ENCODE peak calls at places on chromosomes 1 and 21, in four cellular contexts. X is stimulated activated CD8-positive, alpha-beta memory T cell treated with anti-CD3 and anti-CD28 coated beads, Interleukin-4, amount 100 ng/mL, for 24 hours; V is stimulated activated CD4-positive, alpha-beta T cell treated with anti-CD3 and anti-CD28 coated beads, Interleukin-15, amount 100 ng/mL, for 24 hours; F is Calu3. Z is an unnamed sample.

GRCh38 chr21:36330904-36331303 is 10.9 kb downstream of the MORC3 start:
- DNase-seq in F (peak), X (no peak), V (peak), Z (peak)

GRCh38 chr1:59645893-59646292 is 168.9 kb upstream of the HOOK1 start:
- DNase-seq in V (no peak), X (no peak), F (no peak), Z (no peak)

GRCh38 chr1:7885513-7886298 is 32.8 kb upstream of the UTS2 start:
- DNase-seq in V (peak), X (no peak), F (peak), Z (peak)

GRCh38 chr1:37037675-37038074 is 3.4 kb upstream of the GRIK3 start:
- DNase-seq in X (no peak), V (no peak), F (no peak), Z (no peak)

GRCh38 chr1:156898151-156898550 is 4.6 kb downstream of the PEAR1 start:
- DNase-seq in V (no peak), F (no peak), X (no peak), Z (no peak)

GRCh38 chr1:12424150-12424549 is 193.9 kb downstream of the DHRS3 start:
- DNase-seq in X (no peak), F (no peak), V (no peak), Z (no peak)

GRCh38 chr1:151986501-151987190 is 7.0 kb downstream of the S100A10 start:
- DNase-seq in X (no peak), V (no peak), F (no peak), Z (no peak)

GRCh38 chr21:34810786-34811185 is 142.0 kb downstream of the CLIC6 start:
- DNase-seq in X (no peak), V (no peak), F (no peak), Z (no peak)

GRCh38 chr1:216682694-216683243 is 40.5 kb downstream of the ESRRG start:
- DNase-seq in V (no peak), X (no peak), F (no peak), Z (no peak)

GRCh38 chr1:166189126-166189525 is 22.3 kb upstream of the FAM78B start:
- DNase-seq in F (no peak), V (no peak), X (no peak), Z (no peak)

GRCh38 chr1:246078126-246078887 is 428.8 kb downstream of the SMYD3 start:
- DNase-seq in V (no peak), X (no peak), F (no peak), Z (no peak)

GRCh38 chr1:5364591-5364990 is 627.6 kb downstream of the NPHP4 start:
- DNase-seq in X (no peak), V (no peak), F (no peak), Z (no peak)

GRCh38 chr1:77271851-77272250 is 10.0 kb upstream of the AK5 start:
- DNase-seq in F (no peak), X (no peak), V (no peak), Z (no peak)

GRCh38 chr1:171438441-171438840 is 46.9 kb upstream of the PRRC2C start:
- DNase-seq in X (no peak), F (peak), V (no peak), Z (peak)

GRCh38 chr1:29256979-29257804 is 20.9 kb downstream of the PTPRU start:
- DNase-seq in F (no peak), X (no peak), V (no peak), Z (no peak)

GRCh38 chr1:181101581-181102226 is 13.2 kb downstream of the IER5 start:
- DNase-seq in V (no peak), F (no peak), X (no peak), Z (no peak)